ENCODE peak calls at places on chromosome 21, in five cellular contexts. H is upper lobe of right lung, L is tibial nerve, Q is dorsolateral prefrontal cortex, B is HepG2. D is an unnamed sample.

GRCh38 chr21:39022901-39023693 is 160.2 kb downstream of the PSMG1 start:
- DNase-seq in L (peak), H (peak), B (peak), Q (no peak), D (peak)

GRCh38 chr21:35086357-35086756 is 37.3 kb upstream of the RUNX1 start:
- DNase-seq in H (no peak), Q (no peak), L (no peak), B (no peak), D (no peak)

GRCh38 chr21:35924714-35925301 is 135.5 kb downstream of the SETD4 start:
- DNase-seq in H (no peak), L (no peak), B (no peak), Q (no peak), D (no peak)

GRCh38 chr21:15732290-15732995 is 2.7 kb downstream of the USP25 start:
- DNase-seq in L (no peak), Q (no peak), H (no peak), B (peak), D (no peak)

GRCh38 chr21:39673736-39674135 is 61.0 kb downstream of the B3GALT5 start:
- DNase-seq in H (peak), L (no peak), Q (no peak), B (no peak), D (no peak)

GRCh38 chr21:43988506-43989230 is 23.4 kb upstream of the TRAPPC10 start:
- DNase-seq in B (no peak), L (no peak), H (no peak), Q (no peak), D (no peak)

GRCh38 chr21:35394049-35394448 is 344.9 kb upstream of the RUNX1 start:
- DNase-seq in H (no peak), L (no peak), B (no peak), Q (no peak), D (peak)

GRCh38 chr21:27570306-27570868 is 603.5 kb upstream of the ADAMTS5 start:
- DNase-seq in Q (no peak), L (peak), H (no peak), B (no peak), D (peak)

GRCh38 chr21:35357041-35357780 is 308.1 kb upstream of the RUNX1 start:
- DNase-seq in B (no peak), L (no peak), Q (no peak), H (no peak), D (no peak)

GRCh38 chr21:43338951-43339350 is 88.0 kb downstream of the SIK1 start:
- DNase-seq in B (no peak), Q (no peak), L (no peak), H (no peak), D (peak)

GRCh38 chr21:43269461-43269860 is 100.7 kb downstream of the CRYAA start:
- DNase-seq in H (peak), B (no peak), L (no peak), Q (no peak), D (no peak)

DNA sequence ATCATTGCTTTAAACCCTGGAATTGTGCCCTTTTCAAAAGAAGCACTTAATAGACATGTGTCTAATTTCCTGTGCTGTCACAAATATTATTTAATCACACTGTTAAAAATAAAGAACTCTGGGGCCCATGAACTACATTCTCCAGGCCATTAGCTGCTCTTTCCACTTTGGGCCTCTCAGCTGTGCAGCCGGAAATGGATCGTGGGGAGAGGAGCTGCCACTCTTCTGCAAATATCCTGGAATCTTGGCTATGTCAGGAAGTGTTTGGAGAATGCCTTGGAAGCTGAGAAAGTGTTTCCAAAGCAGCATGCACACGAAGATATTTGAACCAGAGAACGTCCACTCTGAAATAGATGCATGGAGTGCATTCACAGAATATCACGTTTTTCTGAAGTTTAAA is 27.5 kb upstream of the VPS26C start:
- DNase-seq in L (no peak), H (no peak), B (no peak), Q (no peak), D (no peak)
- H3K4me3 ChIP-seq in L (no peak), H (no peak), B (no peak), Q (no peak), D (no peak)

GRCh38 chr21:46188226-46189212 is 4.3 kb upstream of the SPATC1L start:
- DNase-seq in Q (peak), L (no peak), B (peak), H (peak), D (peak)

GRCh38 chr21:46187814-46188213 is 3.6 kb upstream of the SPATC1L start:
- DNase-seq in H (no peak), B (no peak), Q (no peak), L (no peak), D (no peak)

GRCh38 chr21:46189959-46190490 is 5.8 kb upstream of the SPATC1L start:
- DNase-seq in Q (no peak), B (no peak), L (peak), H (peak), D (peak)

GRCh38 chr21:46190491-46191131 is 6.4 kb upstream of the SPATC1L start:
- DNase-seq in B (no peak), H (peak), Q (no peak), L (peak), D (no peak)

GRCh38 chr21:46189213-46189958 is 5.1 kb upstream of the SPATC1L start:
- DNase-seq in B (no peak), L (no peak), Q (no peak), H (peak), D (peak)
- H3K4me3 ChIP-seq in B (no peak), L (no peak), Q (peak), H (no peak), D (no peak)

GRCh38 chr21:33586927-33587326 is 1.6 kb downstream of the DONSON start:
- DNase-seq in B (no peak), Q (no peak), H (no peak), L (no peak), D (no peak)
- H3K4me3 ChIP-seq in B (peak), Q (no peak), H (no peak), L (no peak), D (no peak)

GRCh38 chr21:46161180-46161799 is 5.9 kb upstream of the FTCD start:
- DNase-seq in L (peak), Q (no peak), H (no peak), B (no peak), D (no peak)
- H3K4me3 ChIP-seq in L (no peak), Q (no peak), H (no peak), B (no peak), D (no peak)

DNA sequence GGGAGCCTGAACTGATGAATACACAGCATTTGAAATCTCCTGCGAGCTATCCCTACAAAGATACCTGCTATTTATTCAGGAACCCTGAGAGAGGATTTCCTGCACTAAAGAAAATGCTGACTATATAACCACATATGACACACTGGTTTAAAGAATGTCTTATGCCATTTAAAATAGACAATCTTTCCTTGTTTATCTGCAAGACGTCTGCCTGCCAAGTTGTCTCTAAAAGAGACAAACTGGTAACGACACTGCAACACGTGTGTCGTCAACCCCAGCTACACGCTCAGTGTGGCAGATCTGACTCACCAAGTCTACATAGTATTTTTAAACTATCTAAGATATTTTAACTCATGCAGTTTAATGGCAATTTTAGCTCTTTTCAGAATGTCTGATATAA is 42.7 kb downstream of the APP start:
- DNase-seq in Q (peak), B (no peak), L (no peak), H (no peak), D (peak)
- H3K4me3 ChIP-seq in Q (peak), B (no peak), L (no peak), H (peak), D (peak)

DNA sequence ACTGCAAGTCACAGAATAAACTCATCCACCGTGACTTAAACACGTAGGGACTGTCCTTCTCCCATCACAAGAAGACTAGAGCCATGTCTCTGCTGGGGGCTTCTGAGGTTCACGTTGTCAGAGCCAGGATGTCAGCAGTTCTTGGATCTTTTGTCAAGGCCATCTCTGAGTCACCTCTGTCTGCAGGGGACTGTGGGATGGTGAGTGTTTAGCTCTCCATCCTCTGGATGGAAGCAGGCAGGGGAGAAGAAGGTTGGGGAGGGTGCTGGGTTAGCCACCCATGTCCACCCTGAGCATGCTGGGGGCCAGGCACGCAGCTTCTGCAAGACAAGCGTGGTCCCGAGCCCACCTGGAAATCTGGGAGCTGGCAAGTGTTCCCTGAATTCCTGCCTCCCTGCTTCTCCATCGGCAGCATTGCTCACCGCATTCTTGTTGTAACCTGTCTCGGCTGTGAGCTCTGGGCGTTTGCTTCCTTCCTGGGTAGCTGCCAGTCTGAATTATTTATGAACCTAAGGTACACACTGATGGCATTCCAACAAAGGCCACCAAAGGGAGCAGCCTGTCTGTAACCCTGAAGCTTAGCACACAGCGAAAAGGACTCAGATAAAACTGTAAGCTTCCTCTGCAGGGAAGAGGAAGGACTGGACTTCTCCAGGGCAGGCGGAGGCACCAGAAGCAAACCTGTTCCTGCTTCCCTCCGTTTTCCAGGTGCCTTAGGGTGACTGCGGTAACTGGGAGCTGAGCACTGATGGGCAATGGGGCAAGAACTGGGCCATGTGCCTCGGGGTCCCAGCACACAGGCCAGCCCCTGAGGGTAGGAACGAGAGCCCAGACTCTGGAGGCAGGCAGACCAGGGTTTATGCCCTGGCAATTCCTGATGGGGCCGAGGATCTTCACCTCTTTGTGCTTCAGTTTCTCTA is 88.6 kb downstream of the RIPK4 start:
- DNase-seq in Q (no peak), H (peak), B (peak), L (no peak), D (no peak)
- H3K4me3 ChIP-seq in Q (no peak), H (peak), B (peak), L (no peak), D (no peak)

DNA sequence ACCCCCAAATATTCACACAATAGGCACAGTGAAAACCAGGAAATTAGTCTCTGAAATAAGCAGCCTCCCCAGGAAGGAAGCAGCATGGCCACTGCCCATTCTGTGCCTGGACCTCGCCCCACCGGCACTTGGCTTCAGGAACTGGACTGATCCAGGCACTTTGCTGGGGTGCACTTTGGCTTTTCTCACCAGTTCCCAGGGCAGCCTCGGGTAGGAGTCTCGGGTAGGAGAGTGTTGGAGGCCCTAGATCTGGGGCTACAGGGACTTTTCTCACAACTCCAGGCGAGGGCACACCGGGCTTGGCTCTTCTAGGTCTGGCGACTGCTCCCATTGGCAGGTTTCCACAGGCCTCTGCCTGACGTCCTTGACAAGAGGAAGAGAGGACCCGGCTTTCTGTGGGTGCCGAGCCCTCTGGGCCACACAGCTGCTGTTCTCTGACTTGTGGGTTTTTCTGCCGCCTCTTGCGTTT is 18.7 kb downstream of the ADARB1 start:
- DNase-seq in H (no peak), Q (no peak), L (no peak), B (no peak), D (peak)
- H3K4me3 ChIP-seq in H (peak), Q (no peak), L (no peak), B (no peak), D (no peak)

GRCh38 chr21:20023199-20023598 is 975.0 kb upstream of the NCAM2 start:
- DNase-seq in H (no peak), B (no peak), Q (no peak), L (no peak), D (no peak)
- H3K4me3 ChIP-seq in H (no peak), B (no peak), Q (no peak), L (no peak), D (no peak)

GRCh38 chr21:31735518-31735992 is 3.6 kb upstream of the SCAF4 start:
- DNase-seq in Q (no peak), L (no peak), B (no peak), H (no peak), D (no peak)

GRCh38 chr21:31732538-31732864 is 583 bp upstream of the SCAF4 start:
- DNase-seq in H (no peak), B (peak), L (no peak), Q (no peak), D (no peak)

GRCh38 chr21:31731802-31732537 is at the start of gene SCAF4:
- DNase-seq in Q (peak), B (peak), L (peak), H (peak), D (peak)

GRCh38 chr21:31732891-31733520 is 1.1 kb upstream of the SCAF4 start:
- DNase-seq in B (peak), H (no peak), L (no peak), Q (no peak), D (peak)

GRCh38 chr21:31733521-31734149 is 1.7 kb upstream of the SCAF4 start:
- DNase-seq in H (no peak), L (no peak), B (no peak), Q (no peak), D (no peak)
- H3K4me3 ChIP-seq in H (no peak), L (no peak), B (no peak), Q (no peak), D (no peak)

D was measured in adrenal gland.